ENCODE peak calls at places on chromosomes 6 and 20, in nine cellular contexts. One of them, this sample, is unnamed.

GRCh38 chr6:109318328-109318876 is 63.9 kb downstream of the CD164 start:
- DNase-seq in OCI-LY7: no peak
- DNase-seq in amygdala: peak; percentile 50
- DNase-seq in GM10248: no peak
- DNase-seq in tibial artery: no peak
- DNase-seq in breast epithelium: no peak
- DNase-seq in cardiac fibroblast: no peak
- DNase-seq in HCT116: no peak
- DNase-seq in NCI-H460: no peak
- DNase-seq in this sample: no peak

GRCh38 chr6:129314575-129314974 is 395.4 kb downstream of the ARHGAP18 start:
- DNase-seq in OCI-LY7: no peak
- DNase-seq in amygdala: no peak
- DNase-seq in GM10248: no peak
- DNase-seq in tibial artery: no peak
- DNase-seq in breast epithelium: no peak
- DNase-seq in cardiac fibroblast: no peak
- DNase-seq in HCT116: no peak
- DNase-seq in NCI-H460: no peak
- DNase-seq in this sample: no peak

GRCh38 chr6:36986704-36987047 is 680 bp upstream of the MTCH1 start:
- DNase-seq in OCI-LY7: peak; percentile 48
- DNase-seq in amygdala: no peak
- DNase-seq in GM10248: no peak
- DNase-seq in tibial artery: no peak
- DNase-seq in breast epithelium: no peak
- DNase-seq in cardiac fibroblast: no peak
- DNase-seq in HCT116: no peak
- DNase-seq in NCI-H460: no peak
- DNase-seq in this sample: no peak

GRCh38 chr6:25504661-25505060 is 147.4 kb upstream of the SCGN start:
- DNase-seq in OCI-LY7: no peak
- DNase-seq in amygdala: no peak
- DNase-seq in GM10248: no peak
- DNase-seq in tibial artery: no peak
- DNase-seq in breast epithelium: no peak
- DNase-seq in cardiac fibroblast: no peak
- DNase-seq in HCT116: peak; percentile 82
- DNase-seq in NCI-H460: no peak
- DNase-seq in this sample: no peak

GRCh38 chr6:33620158-33620583 is 951 bp upstream of the ITPR3 start:
- DNase-seq in OCI-LY7: peak; percentile 61
- DNase-seq in amygdala: no peak
- DNase-seq in GM10248: peak; percentile 52
- DNase-seq in tibial artery: peak; percentile 71
- DNase-seq in breast epithelium: no peak
- DNase-seq in cardiac fibroblast: peak; percentile 48
- DNase-seq in HCT116: no peak
- DNase-seq in NCI-H460: no peak
- DNase-seq in this sample: peak; percentile 56

GRCh38 chr6:39495023-39495422 is 172.5 kb upstream of the KCNK16 start:
- DNase-seq in OCI-LY7: no peak
- DNase-seq in amygdala: no peak
- DNase-seq in GM10248: no peak
- DNase-seq in tibial artery: no peak
- DNase-seq in breast epithelium: no peak
- DNase-seq in cardiac fibroblast: no peak
- DNase-seq in HCT116: no peak
- DNase-seq in NCI-H460: no peak
- DNase-seq in this sample: no peak

GRCh38 chr20:46367234-46367633 is 39.2 kb downstream of the ELMO2 start:
- DNase-seq in OCI-LY7: no peak
- DNase-seq in amygdala: no peak
- DNase-seq in GM10248: no peak
- DNase-seq in tibial artery: no peak
- DNase-seq in breast epithelium: no peak
- DNase-seq in cardiac fibroblast: no peak
- DNase-seq in HCT116: no peak
- DNase-seq in NCI-H460: no peak
- DNase-seq in this sample: no peak

GRCh38 chr6:14454467-14454763 is 336.8 kb downstream of the CD83 start:
- DNase-seq in OCI-LY7: peak; percentile 19
- DNase-seq in amygdala: no peak
- DNase-seq in GM10248: no peak
- DNase-seq in tibial artery: no peak
- DNase-seq in breast epithelium: peak; percentile 67
- DNase-seq in cardiac fibroblast: no peak
- DNase-seq in HCT116: no peak
- DNase-seq in NCI-H460: no peak
- DNase-seq in this sample: no peak

GRCh38 chr20:53148764-53149163 is 176.6 kb downstream of the TSHZ2 start:
- DNase-seq in OCI-LY7: no peak
- DNase-seq in amygdala: no peak
- DNase-seq in GM10248: no peak
- DNase-seq in tibial artery: no peak
- DNase-seq in breast epithelium: no peak
- DNase-seq in cardiac fibroblast: no peak
- DNase-seq in HCT116: no peak
- DNase-seq in NCI-H460: no peak
- DNase-seq in this sample: no peak

GRCh38 chr6:90155114-90155513 is 141.5 kb downstream of the BACH2 start:
- DNase-seq in OCI-LY7: no peak
- DNase-seq in amygdala: no peak
- DNase-seq in GM10248: no peak
- DNase-seq in tibial artery: no peak
- DNase-seq in breast epithelium: no peak
- DNase-seq in cardiac fibroblast: no peak
- DNase-seq in HCT116: no peak
- DNase-seq in NCI-H460: no peak
- DNase-seq in this sample: no peak

GRCh38 chr6:52392944-52393343 is 27.2 kb upstream of the EFHC1 start:
- DNase-seq in OCI-LY7: no peak
- DNase-seq in amygdala: no peak
- DNase-seq in GM10248: no peak
- DNase-seq in tibial artery: no peak
- DNase-seq in breast epithelium: no peak
- DNase-seq in cardiac fibroblast: peak; percentile 5
- DNase-seq in HCT116: no peak
- DNase-seq in NCI-H460: no peak
- DNase-seq in this sample: no peak

GRCh38 chr6:16868968-16869367 is 107.7 kb upstream of the ATXN1 start:
- DNase-seq in OCI-LY7: no peak
- DNase-seq in amygdala: no peak
- DNase-seq in GM10248: no peak
- DNase-seq in tibial artery: no peak
- DNase-seq in breast epithelium: no peak
- DNase-seq in cardiac fibroblast: no peak
- DNase-seq in HCT116: no peak
- DNase-seq in NCI-H460: no peak
- DNase-seq in this sample: no peak